ENCODE peak calls at places on chromosomes 12 and 14, in ten cellular contexts. Z, B, E, P, Q, S, L, R, C and N are unnamed samples.

GRCh38 chr14:24335461-24336146 is 733 bp upstream of the ADCY4 start:
- DNase-seq in Z (no peak), B (no peak), E (no peak), P (no peak), Q (no peak), S (no peak), L (no peak), R (no peak), C (no peak), N (no peak)

GRCh38 chr12:47218191-47218654 is 138.5 kb upstream of the AMIGO2 start:
- DNase-seq in Z (peak), B (no peak), E (no peak), P (no peak), Q (no peak), S (no peak), L (no peak), R (no peak), C (no peak), N (no peak)

GRCh38 chr12:94309348-94309747 is 150.3 kb downstream of the CEP83 start:
- DNase-seq in Z (no peak), B (no peak), E (no peak), P (peak), Q (no peak), S (no peak), L (no peak), R (no peak), C (no peak), N (no peak)

GRCh38 chr14:94312481-94313246 is 10.5 kb downstream of the SERPINA6 start:
- DNase-seq in Z (no peak), B (no peak), E (peak), P (no peak), Q (no peak), S (no peak), L (no peak), R (no peak), C (no peak), N (no peak)

GRCh38 chr14:30608533-30609006 is 13.5 kb upstream of the SCFD1 start:
- DNase-seq in Z (no peak), B (no peak), E (peak), P (no peak), Q (no peak), S (no peak), L (peak), R (no peak), C (no peak), N (no peak)

GRCh38 chr12:107650977-107651376 is 34.6 kb upstream of the PWP1 start:
- DNase-seq in Z (no peak), B (no peak), E (no peak), P (no peak), Q (no peak), S (no peak), L (no peak), R (no peak), C (no peak), N (no peak)

GRCh38 chr14:40273417-40273816 is 841.2 kb upstream of the FBXO33 start:
- DNase-seq in Z (no peak), B (no peak), E (no peak), P (no peak), Q (no peak), S (no peak), L (no peak), R (no peak), C (no peak), N (no peak)

GRCh38 chr12:28374556-28374955 is 184.3 kb downstream of the CCDC91 start:
- DNase-seq in Z (no peak), B (no peak), E (peak), P (no peak), Q (no peak), S (peak), L (no peak), R (no peak), C (no peak), N (no peak)

GRCh38 chr14:55136868-55137785 is 8.1 kb downstream of the LGALS3 start:
- DNase-seq in Z (no peak), B (no peak), E (no peak), P (no peak), Q (peak), S (peak), L (peak), R (peak), C (no peak), N (peak)

GRCh38 chr12:89247541-89247942 is 104.8 kb downstream of the DUSP6 start:
- DNase-seq in Z (no peak), B (no peak), E (no peak), P (no peak), Q (no peak), S (no peak), L (no peak), R (no peak), C (no peak), N (no peak)

GRCh38 chr12:2180737-2181082 is 127.9 kb downstream of the CACNA1C start:
- DNase-seq in Z (no peak), B (no peak), E (no peak), P (no peak), Q (no peak), S (no peak), L (no peak), R (no peak), C (no peak), N (no peak)

GRCh38 chr12:46150735-46151134 is 118.1 kb downstream of the SLC38A1 start:
- DNase-seq in Z (no peak), B (no peak), E (no peak), P (no peak), Q (no peak), S (no peak), L (no peak), R (no peak), C (no peak), N (no peak)

GRCh38 chr12:26286186-26286585 is 90.8 kb downstream of the SSPN start:
- DNase-seq in Z (no peak), B (no peak), E (no peak), P (no peak), Q (no peak), S (no peak), L (no peak), R (no peak), C (no peak), N (no peak)

GRCh38 chr12:2156333-2156732 is 103.5 kb downstream of the CACNA1C start:
- DNase-seq in Z (no peak), B (no peak), E (no peak), P (no peak), Q (no peak), S (no peak), L (no peak), R (no peak), C (no peak), N (no peak)

GRCh38 chr14:100840751-100841444 is 15.0 kb downstream of the MEG3 start:
- DNase-seq in Z (no peak), B (peak), E (no peak), P (no peak), Q (no peak), S (no peak), L (no peak), R (no peak), C (no peak), N (no peak)

GRCh38 chr12:100138048-100138907 is 4.4 kb downstream of the BLTP3B start:
- DNase-seq in Z (no peak), B (no peak), E (peak), P (no peak), Q (no peak), S (no peak), L (no peak), R (no peak), C (no peak), N (no peak)

GRCh38 chr14:54844479-54844878 is 58.1 kb downstream of the GCH1 start:
- DNase-seq in Z (no peak), B (no peak), E (no peak), P (no peak), Q (no peak), S (no peak), L (no peak), R (no peak), C (no peak), N (no peak)

GRCh38 chr12:41407240-41407799 is 219.2 kb downstream of the PDZRN4 start:
- DNase-seq in Z (no peak), B (no peak), E (no peak), P (no peak), Q (no peak), S (no peak), L (no peak), R (no peak), C (no peak), N (no peak)